ENCODE peak calls at places on chromosomes 7 and 10, in seven cellular contexts. One of them, this sample, is unnamed.

GRCh38 chr10:74263996-74264395 is 113.0 kb downstream of the ADK start:
- DNase-seq in fibroblast of lung: no peak
- DNase-seq in CD8-positive, alpha-beta T cell: no peak
- DNase-seq in foreskin fibroblast: no peak
- DNase-seq in vagina: no peak
- DNase-seq in fibroblast of mammary gland: no peak
- DNase-seq in endothelial cell of umbilical vein: no peak
- DNase-seq in this sample: no peak

GRCh38 chr10:110361800-110362456 is 57.2 kb upstream of the SMNDC1 start:
- DNase-seq in CD8-positive, alpha-beta T cell: no peak
- DNase-seq in endothelial cell of umbilical vein: no peak
- DNase-seq in fibroblast of lung: no peak
- DNase-seq in foreskin fibroblast: no peak
- DNase-seq in fibroblast of mammary gland: no peak
- DNase-seq in vagina: no peak
- DNase-seq in this sample: no peak

GRCh38 chr7:40986351-40986873 is 716.5 kb downstream of the INHBA start:
- DNase-seq in foreskin fibroblast: peak; percentile 73
- DNase-seq in endothelial cell of umbilical vein: no peak
- DNase-seq in vagina: no peak
- DNase-seq in CD8-positive, alpha-beta T cell: no peak
- DNase-seq in fibroblast of mammary gland: peak; percentile 99
- DNase-seq in fibroblast of lung: peak; percentile 98
- DNase-seq in this sample: peak; percentile 97

GRCh38 chr10:34280599-34281374 is 534.3 kb downstream of the PARD3 start:
- DNase-seq in CD8-positive, alpha-beta T cell: no peak
- DNase-seq in fibroblast of lung: peak; percentile 98
- DNase-seq in foreskin fibroblast: peak; percentile 96
- DNase-seq in fibroblast of mammary gland: peak; percentile 100
- DNase-seq in vagina: no peak
- DNase-seq in endothelial cell of umbilical vein: peak; percentile 93
- DNase-seq in this sample: peak; percentile 84

GRCh38 chr7:129886184-129886817 is 66.5 kb downstream of the UBE2H start:
- DNase-seq in endothelial cell of umbilical vein: peak; percentile 48
- DNase-seq in foreskin fibroblast: no peak
- DNase-seq in vagina: no peak
- DNase-seq in fibroblast of mammary gland: no peak
- DNase-seq in CD8-positive, alpha-beta T cell: no peak
- DNase-seq in fibroblast of lung: no peak
- DNase-seq in this sample: no peak

GRCh38 chr10:75430000-75430763 is 1.2 kb upstream of the LRMDA start:
- DNase-seq in foreskin fibroblast: no peak
- DNase-seq in fibroblast of lung: no peak
- DNase-seq in vagina: no peak
- DNase-seq in CD8-positive, alpha-beta T cell: no peak
- DNase-seq in fibroblast of mammary gland: no peak
- DNase-seq in endothelial cell of umbilical vein: peak; percentile 45
- DNase-seq in this sample: no peak

GRCh38 chr10:71620642-71621041 is 98.9 kb downstream of the C10orf105 start:
- DNase-seq in endothelial cell of umbilical vein: no peak
- DNase-seq in fibroblast of lung: no peak
- DNase-seq in foreskin fibroblast: no peak
- DNase-seq in vagina: no peak
- DNase-seq in CD8-positive, alpha-beta T cell: no peak
- DNase-seq in fibroblast of mammary gland: no peak
- DNase-seq in this sample: no peak

GRCh38 chr7:143288836-143289235 is 685 bp downstream of the CASP2 start:
- DNase-seq in CD8-positive, alpha-beta T cell: no peak
- DNase-seq in vagina: no peak
- DNase-seq in foreskin fibroblast: no peak
- DNase-seq in fibroblast of lung: no peak
- DNase-seq in endothelial cell of umbilical vein: peak; percentile 38
- DNase-seq in fibroblast of mammary gland: peak; percentile 28
- DNase-seq in this sample: no peak

GRCh38 chr10:75959209-75959608 is 527.8 kb downstream of the LRMDA start:
- DNase-seq in foreskin fibroblast: peak; percentile 61
- DNase-seq in CD8-positive, alpha-beta T cell: no peak
- DNase-seq in endothelial cell of umbilical vein: no peak
- DNase-seq in fibroblast of lung: peak; percentile 84
- DNase-seq in vagina: no peak
- DNase-seq in fibroblast of mammary gland: peak; percentile 91
- DNase-seq in this sample: peak; percentile 55

GRCh38 chr7:151705744-151706567 is 171.0 kb downstream of the PRKAG2 start:
- DNase-seq in vagina: no peak
- DNase-seq in fibroblast of mammary gland: peak; percentile 57
- DNase-seq in CD8-positive, alpha-beta T cell: peak; percentile 24
- DNase-seq in fibroblast of lung: peak; percentile 71
- DNase-seq in endothelial cell of umbilical vein: peak; percentile 60
- DNase-seq in foreskin fibroblast: peak; percentile 40
- DNase-seq in this sample: no peak

GRCh38 chr10:72176701-72177100 is 39.1 kb upstream of the ANAPC16 start:
- DNase-seq in vagina: no peak
- DNase-seq in fibroblast of mammary gland: no peak
- DNase-seq in fibroblast of lung: no peak
- DNase-seq in CD8-positive, alpha-beta T cell: no peak
- DNase-seq in foreskin fibroblast: no peak
- DNase-seq in endothelial cell of umbilical vein: no peak
- DNase-seq in this sample: no peak

GRCh38 chr7:157466473-157467261 is 129.9 kb downstream of the DNAJB6 start:
- DNase-seq in vagina: no peak
- DNase-seq in fibroblast of mammary gland: no peak
- DNase-seq in fibroblast of lung: no peak
- DNase-seq in endothelial cell of umbilical vein: no peak
- DNase-seq in CD8-positive, alpha-beta T cell: peak; percentile 1
- DNase-seq in foreskin fibroblast: no peak
- DNase-seq in this sample: no peak

GRCh38 chr7:21771906-21772610 is 173.6 kb downstream of the CDCA7L start:
- DNase-seq in fibroblast of mammary gland: no peak
- DNase-seq in endothelial cell of umbilical vein: peak; percentile 20
- DNase-seq in fibroblast of lung: peak; percentile 8
- DNase-seq in CD8-positive, alpha-beta T cell: no peak
- DNase-seq in vagina: no peak
- DNase-seq in foreskin fibroblast: no peak
- DNase-seq in this sample: no peak

GRCh38 chr7:156003220-156004162 is 191.2 kb upstream of the SHH start:
- DNase-seq in CD8-positive, alpha-beta T cell: no peak
- DNase-seq in endothelial cell of umbilical vein: no peak
- DNase-seq in foreskin fibroblast: no peak
- DNase-seq in fibroblast of mammary gland: no peak
- DNase-seq in vagina: peak; percentile 67
- DNase-seq in fibroblast of lung: no peak
- DNase-seq in this sample: no peak

GRCh38 chr10:112875474-112876267 is 74.4 kb upstream of the TCF7L2 start:
- DNase-seq in endothelial cell of umbilical vein: peak; percentile 25
- DNase-seq in fibroblast of mammary gland: peak; percentile 82
- DNase-seq in vagina: no peak
- DNase-seq in foreskin fibroblast: peak; percentile 71
- DNase-seq in fibroblast of lung: peak; percentile 89
- DNase-seq in CD8-positive, alpha-beta T cell: no peak
- DNase-seq in this sample: peak; percentile 16

GRCh38 chr7:18216270-18216669 is 188.6 kb upstream of the PRPS1L1 start:
- DNase-seq in vagina: no peak
- DNase-seq in endothelial cell of umbilical vein: no peak
- DNase-seq in CD8-positive, alpha-beta T cell: no peak
- DNase-seq in fibroblast of lung: no peak
- DNase-seq in foreskin fibroblast: no peak
- DNase-seq in fibroblast of mammary gland: no peak
- DNase-seq in this sample: no peak

GRCh38 chr7:6273380-6273837 is 985 bp upstream of the CYTH3 start:
- DNase-seq in vagina: no peak
- DNase-seq in endothelial cell of umbilical vein: no peak
- DNase-seq in fibroblast of mammary gland: no peak
- DNase-seq in foreskin fibroblast: no peak
- DNase-seq in CD8-positive, alpha-beta T cell: no peak
- DNase-seq in fibroblast of lung: no peak
- DNase-seq in this sample: no peak

GRCh38 chr7:114100810-114101209 is 182.0 kb upstream of the PPP1R3A start:
- DNase-seq in foreskin fibroblast: no peak
- DNase-seq in CD8-positive, alpha-beta T cell: no peak
- DNase-seq in endothelial cell of umbilical vein: no peak
- DNase-seq in fibroblast of mammary gland: no peak
- DNase-seq in fibroblast of lung: no peak
- DNase-seq in vagina: no peak
- DNase-seq in this sample: no peak

GRCh38 chr10:103663802-103664201 is 170.3 kb downstream of the NEURL1 start:
- DNase-seq in fibroblast of mammary gland: no peak
- DNase-seq in foreskin fibroblast: no peak
- DNase-seq in endothelial cell of umbilical vein: no peak
- DNase-seq in CD8-positive, alpha-beta T cell: no peak
- DNase-seq in fibroblast of lung: no peak
- DNase-seq in vagina: no peak
- DNase-seq in this sample: no peak

GRCh38 chr7:82517059-82517458 is 73.5 kb upstream of the CACNA2D1 start:
- DNase-seq in endothelial cell of umbilical vein: no peak
- DNase-seq in CD8-positive, alpha-beta T cell: no peak
- DNase-seq in fibroblast of mammary gland: no peak
- DNase-seq in fibroblast of lung: no peak
- DNase-seq in vagina: no peak
- DNase-seq in foreskin fibroblast: no peak
- DNase-seq in this sample: no peak

GRCh38 chr10:84727398-84727797 is 399.0 kb downstream of the CCSER2 start:
- DNase-seq in endothelial cell of umbilical vein: no peak
- DNase-seq in vagina: no peak
- DNase-seq in CD8-positive, alpha-beta T cell: no peak
- DNase-seq in fibroblast of mammary gland: no peak
- DNase-seq in foreskin fibroblast: no peak
- DNase-seq in fibroblast of lung: no peak
- DNase-seq in this sample: no peak

GRCh38 chr10:31908157-31908556 is 20.5 kb downstream of the ARHGAP12 start:
- DNase-seq in fibroblast of mammary gland: peak; percentile 46
- DNase-seq in fibroblast of lung: no peak
- DNase-seq in vagina: no peak
- DNase-seq in foreskin fibroblast: no peak
- DNase-seq in endothelial cell of umbilical vein: no peak
- DNase-seq in CD8-positive, alpha-beta T cell: no peak
- DNase-seq in this sample: no peak

GRCh38 chr10:111098679-111099437 is 22.0 kb downstream of the ADRA2A start:
- DNase-seq in fibroblast of mammary gland: peak; percentile 54
- DNase-seq in foreskin fibroblast: no peak
- DNase-seq in vagina: no peak
- DNase-seq in endothelial cell of umbilical vein: no peak
- DNase-seq in fibroblast of lung: no peak
- DNase-seq in CD8-positive, alpha-beta T cell: no peak
- DNase-seq in this sample: no peak

GRCh38 chr10:69636626-69637550 is 6.8 kb downstream of the FAM241B start:
- DNase-seq in fibroblast of lung: no peak
- DNase-seq in CD8-positive, alpha-beta T cell: peak; percentile 25
- DNase-seq in fibroblast of mammary gland: no peak
- DNase-seq in endothelial cell of umbilical vein: no peak
- DNase-seq in vagina: no peak
- DNase-seq in foreskin fibroblast: no peak
- DNase-seq in this sample: no peak

GRCh38 chr7:134878731-134879295 is 99.4 kb downstream of the CALD1 start:
- DNase-seq in foreskin fibroblast: no peak
- DNase-seq in CD8-positive, alpha-beta T cell: no peak
- DNase-seq in fibroblast of mammary gland: no peak
- DNase-seq in endothelial cell of umbilical vein: no peak
- DNase-seq in fibroblast of lung: no peak
- DNase-seq in vagina: no peak
- DNase-seq in this sample: no peak
- TF ChIP-seq CTCF in foreskin fibroblast: no peak
- TF ChIP-seq CTCF in CD8-positive, alpha-beta T cell: no peak
- TF ChIP-seq CTCF in fibroblast of mammary gland: no peak
- TF ChIP-seq CTCF in endothelial cell of umbilical vein: no peak
- TF ChIP-seq CTCF in fibroblast of lung: no peak
- TF ChIP-seq CTCF in vagina: no peak
- TF ChIP-seq CTCF in this sample: no peak

GRCh38 chr7:27094304-27095049 is 1.3 kb downstream of the HOXA1 start:
- DNase-seq in endothelial cell of umbilical vein: no peak
- DNase-seq in foreskin fibroblast: no peak
- DNase-seq in CD8-positive, alpha-beta T cell: no peak
- DNase-seq in fibroblast of mammary gland: no peak
- DNase-seq in vagina: no peak
- DNase-seq in fibroblast of lung: no peak
- DNase-seq in this sample: no peak
- H3K4me3 ChIP-seq in endothelial cell of umbilical vein: no peak overlapping the region
- H3K4me3 ChIP-seq in foreskin fibroblast: no peak overlapping the region
- H3K4me3 ChIP-seq in CD8-positive, alpha-beta T cell: no peak overlapping the region
- H3K4me3 ChIP-seq in fibroblast of mammary gland: no peak overlapping the region
- H3K4me3 ChIP-seq in vagina: no peak overlapping the region
- H3K4me3 ChIP-seq in fibroblast of lung: no peak overlapping the region
- H3K4me3 ChIP-seq in this sample: no peak overlapping the region

GRCh38 chr7:45479781-45480180 is 94.4 kb upstream of the ADCY1 start:
- DNase-seq in fibroblast of lung: no peak
- DNase-seq in foreskin fibroblast: no peak
- DNase-seq in fibroblast of mammary gland: no peak
- DNase-seq in endothelial cell of umbilical vein: no peak
- DNase-seq in CD8-positive, alpha-beta T cell: no peak
- DNase-seq in vagina: no peak
- DNase-seq in this sample: no peak
- TF ChIP-seq CTCF in fibroblast of lung: no peak
- TF ChIP-seq CTCF in foreskin fibroblast: no peak
- TF ChIP-seq CTCF in fibroblast of mammary gland: no peak
- TF ChIP-seq CTCF in endothelial cell of umbilical vein: no peak
- TF ChIP-seq CTCF in CD8-positive, alpha-beta T cell: no peak
- TF ChIP-seq CTCF in vagina: no peak
- TF ChIP-seq CTCF in this sample: no peak

DNA sequence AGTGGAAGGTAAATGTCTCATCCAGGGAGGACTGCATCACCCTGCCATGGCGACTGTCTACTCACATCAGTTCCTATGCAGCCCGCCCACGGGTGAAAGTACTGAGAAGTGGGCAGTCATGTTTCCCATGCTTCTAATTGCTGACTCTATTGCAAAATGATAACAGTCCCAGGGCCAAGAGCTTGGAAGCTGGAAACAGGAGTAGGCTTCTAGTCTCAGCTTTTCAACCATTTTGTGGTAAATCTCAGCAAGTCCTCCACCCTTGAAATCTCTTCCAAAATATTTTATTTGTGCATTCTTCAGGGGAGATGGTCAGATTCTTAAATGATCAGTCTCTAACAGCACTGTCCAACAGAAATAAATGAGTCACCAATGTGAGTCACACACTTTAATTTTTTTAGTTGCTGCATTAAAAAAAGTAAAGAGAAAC is 48.1 kb upstream of the TARP start:
- DNase-seq in foreskin fibroblast: peak; percentile 32
- DNase-seq in vagina: no peak
- DNase-seq in endothelial cell of umbilical vein: no peak
- DNase-seq in fibroblast of mammary gland: peak; percentile 88
- DNase-seq in fibroblast of lung: peak; percentile 55
- DNase-seq in CD8-positive, alpha-beta T cell: no peak
- DNase-seq in this sample: peak; percentile 88
- H3K4me3 ChIP-seq in foreskin fibroblast: no peak overlapping the region
- H3K4me3 ChIP-seq in vagina: no peak overlapping the region
- H3K4me3 ChIP-seq in endothelial cell of umbilical vein: no peak overlapping the region
- H3K4me3 ChIP-seq in fibroblast of mammary gland: no peak overlapping the region
- H3K4me3 ChIP-seq in fibroblast of lung: no peak overlapping the region
- H3K4me3 ChIP-seq in CD8-positive, alpha-beta T cell: no peak overlapping the region
- H3K4me3 ChIP-seq in this sample: no peak overlapping the region

DNA sequence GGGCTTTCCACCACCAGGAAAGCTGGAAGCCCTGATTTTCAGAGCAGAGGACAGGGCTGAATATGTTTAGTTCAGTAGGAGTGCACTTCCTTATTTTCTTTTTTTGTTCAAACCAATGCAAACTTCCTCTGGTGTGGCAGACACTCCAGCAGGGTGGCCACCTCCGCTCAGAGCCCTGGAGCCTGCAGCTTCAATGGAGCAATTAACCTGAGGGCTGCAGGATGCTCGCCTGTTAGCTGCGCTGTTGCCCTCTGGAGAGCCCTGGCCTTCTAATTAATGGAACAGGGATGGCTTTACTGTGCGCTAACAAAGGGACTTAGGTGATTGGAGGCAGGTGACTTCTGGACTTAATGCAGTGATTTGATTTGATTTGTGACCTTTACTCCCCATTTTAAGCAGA is 122.8 kb upstream of the CTBP2 start:
- DNase-seq in vagina: no peak
- DNase-seq in endothelial cell of umbilical vein: no peak
- DNase-seq in CD8-positive, alpha-beta T cell: no peak
- DNase-seq in foreskin fibroblast: no peak
- DNase-seq in fibroblast of lung: no peak
- DNase-seq in fibroblast of mammary gland: no peak
- DNase-seq in this sample: no peak
- TF ChIP-seq CTCF in vagina: no peak
- TF ChIP-seq CTCF in endothelial cell of umbilical vein: no peak
- TF ChIP-seq CTCF in CD8-positive, alpha-beta T cell: no peak
- TF ChIP-seq CTCF in foreskin fibroblast: no peak
- TF ChIP-seq CTCF in fibroblast of lung: no peak
- TF ChIP-seq CTCF in fibroblast of mammary gland: no peak
- TF ChIP-seq CTCF in this sample: no peak